ENCODE peak calls at places on chromosome 20, in five cellular contexts. H is HTR-8/SVneo; M is CD4-positive, alpha-beta T cell; W is upper lobe of right lung; I is Right ventricle myocardium superior. T is an unnamed sample.

GRCh38 chr20:13261460-13262301 is 40.6 kb downstream of the ISM1 start:
- DNase-seq in M (peak; percentile 69), I (peak; percentile 67), H (peak; percentile 23), W (no peak), T (peak; percentile 47)

GRCh38 chr20:21101453-21102251 is 4.5 kb downstream of the LINC00237 start:
- DNase-seq in M (no peak), I (no peak), W (peak; percentile 65), H (no peak), T (no peak)

GRCh38 chr20:47484303-47484702 is 17.4 kb upstream of the NCOA3 start:
- DNase-seq in M (no peak), H (no peak), I (no peak), W (no peak), T (no peak)

GRCh38 chr20:38573381-38573780 is 7.6 kb upstream of the ADIG start:
- DNase-seq in M (no peak), I (no peak), W (no peak), H (no peak), T (no peak)

GRCh38 chr20:36153754-36154695 is 515 bp upstream of the EPB41L1 start:
- DNase-seq in I (peak; percentile 93), W (peak; percentile 95), H (peak; percentile 85), M (peak; percentile 32), T (peak; percentile 91)

GRCh38 chr20:3240776-3241363 is 1.9 kb upstream of the SLC4A11 start:
- DNase-seq in I (no peak), W (no peak), H (no peak), M (no peak), T (no peak)

GRCh38 chr20:38970302-38970701 is 8.2 kb downstream of the DHX35 start:
- DNase-seq in H (peak; percentile 38), M (no peak), W (no peak), I (no peak), T (no peak)

GRCh38 chr20:52230406-52230805 is 38.8 kb upstream of the ZFP64 start:
- DNase-seq in M (no peak), I (no peak), W (no peak), H (no peak), T (no peak)

GRCh38 chr20:64129146-64129782 is 21.9 kb upstream of the NPBWR2 start:
- DNase-seq in I (peak; percentile 29), H (no peak), M (no peak), W (peak; percentile 43), T (peak; percentile 18)

GRCh38 chr20:19185083-19185482 is 27.4 kb upstream of the SLC24A3 start:
- DNase-seq in I (no peak), H (no peak), W (no peak), M (no peak), T (no peak)

GRCh38 chr20:41424546-41424945 is 57.9 kb upstream of the EMILIN3 start:
- DNase-seq in H (no peak), I (no peak), M (no peak), W (no peak), T (no peak)

GRCh38 chr20:25013478-25014380 is 21.2 kb upstream of the APMAP start:
- DNase-seq in M (no peak), H (no peak), W (peak; percentile 53), I (no peak), T (no peak)

GRCh38 chr20:44431502-44432234 is 44.0 kb upstream of the TTPAL start:
- DNase-seq in I (no peak), H (no peak), W (no peak), M (no peak), T (no peak)

GRCh38 chr20:59693587-59693986 is 89.2 kb downstream of the PHACTR3 start:
- DNase-seq in H (no peak), I (no peak), W (no peak), M (no peak), T (no peak)

GRCh38 chr20:38920851-38921250 is 5.4 kb upstream of the FAM83D start:
- DNase-seq in I (no peak), H (no peak), M (no peak), W (no peak), T (no peak)

GRCh38 chr20:1533059-1533458 is 24.4 kb downstream of the SIRPD start:
- DNase-seq in M (no peak), I (no peak), W (no peak), H (peak; percentile 24), T (no peak)

GRCh38 chr20:35823937-35824336 is 52.1 kb downstream of the PHF20 start:
- DNase-seq in M (no peak), W (no peak), H (no peak), I (no peak), T (no peak)

GRCh38 chr20:1225729-1226313 is at the start of gene RAD21L1:
- DNase-seq in W (peak; percentile 89), M (peak; percentile 82), H (peak; percentile 90), I (peak; percentile 78), T (peak; percentile 80)

GRCh38 chr20:59064214-59064722 is 21.7 kb upstream of the PRELID3B start:
- DNase-seq in I (no peak), M (no peak), H (no peak), W (no peak), T (no peak)

GRCh38 chr20:20710847-20711315 is 1.6 kb downstream of the RALGAPA2 start:
- DNase-seq in M (no peak), I (no peak), H (no peak), W (no peak), T (peak; percentile 61)

GRCh38 chr20:5835234-5835845 is 85.1 kb downstream of the SHLD1 start:
- DNase-seq in H (peak; percentile 36), W (no peak), I (no peak), M (peak; percentile 28), T (no peak)

GRCh38 chr20:34979366-34980153 is 23.9 kb downstream of the MYH7B start:
- DNase-seq in H (no peak), W (no peak), M (no peak), I (peak; percentile 86), T (no peak)

GRCh38 chr20:20887593-20888272 is 175.3 kb upstream of the RALGAPA2 start:
- DNase-seq in H (no peak), M (no peak), W (no peak), I (no peak), T (no peak)

GRCh38 chr20:48690888-48691287 is 136.9 kb downstream of the PREX1 start:
- DNase-seq in I (no peak), H (no peak), W (no peak), M (no peak), T (no peak)

GRCh38 chr20:2210646-2211556 is 84.9 kb upstream of the TGM3 start:
- DNase-seq in W (no peak), I (peak; percentile 68), M (no peak), H (peak; percentile 20), T (peak; percentile 53)

GRCh38 chr20:40459299-40459698 is 229.7 kb downstream of the MAFB start:
- DNase-seq in W (no peak), I (no peak), M (no peak), H (no peak), T (no peak)

GRCh38 chr20:49713779-49714712 is at the start of gene B4GALT5:
- DNase-seq in M (peak; percentile 52), I (peak; percentile 80), W (peak; percentile 87), H (peak; percentile 98), T (peak; percentile 78)

GRCh38 chr20:16387661-16388060 is 185.6 kb downstream of the KIF16B start:
- DNase-seq in M (no peak), I (no peak), H (no peak), W (no peak), T (no peak)

GRCh38 chr20:40233401-40233800 is 455.6 kb downstream of the MAFB start:
- DNase-seq in W (no peak), H (no peak), I (no peak), M (no peak), T (no peak)

GRCh38 chr20:34578521-34579147 is 20.1 kb downstream of the MAP1LC3A start:
- DNase-seq in I (peak; percentile 75), W (no peak), M (no peak), H (no peak), T (no peak)

GRCh38 chr20:41142914-41143313 is 5.6 kb downstream of the PLCG1 start:
- DNase-seq in W (peak; percentile 41), H (no peak), I (no peak), M (peak; percentile 47), T (no peak)

T was measured in lower lobe of right lung.